ENCODE peak calls at places on chromosomes 16 and 17, in five cellular contexts. J is EL, Z is ACHN, W is AG04450, T is NCI-H345. L is an unnamed sample.
A peak's percentile ranks its signal among the peaks of the same experiment; 100 is the strongest.

GRCh38 chr16:66081967-66082366 is 284.5 kb upstream of the CDH5 start:
- DNase-seq in J (peak; percentile 59), W (peak; percentile 60), Z (no peak), T (no peak), L (peak; percentile 67)

GRCh38 chr16:78444-79145 is 570 bp downstream of the MPG start:
- DNase-seq in Z (peak; percentile 52), J (peak; percentile 32), T (no peak), W (no peak), L (peak; percentile 52)

GRCh38 chr17:49498037-49498615 is 3.0 kb downstream of the NGFR start:
- DNase-seq in T (no peak), J (no peak), W (no peak), Z (peak; percentile 23), L (peak; percentile 25)

GRCh38 chr17:6506679-6507231 is 49.6 kb downstream of the PITPNM3 start:
- DNase-seq in T (no peak), Z (peak; percentile 85), J (peak; percentile 73), W (no peak), L (peak; percentile 41)

GRCh38 chr16:85056211-85056748 is 28.7 kb downstream of the KIAA0513 start:
- DNase-seq in T (no peak), Z (peak; percentile 51), W (no peak), J (peak; percentile 6), L (peak; percentile 35)

GRCh38 chr17:75535119-75535537 is 9.6 kb downstream of the LLGL2 start:
- DNase-seq in T (no peak), J (no peak), W (no peak), Z (no peak), L (no peak)

GRCh38 chr16:84821728-84822676 is 2.2 kb downstream of the CRISPLD2 start:
- DNase-seq in T (no peak), J (no peak), W (no peak), Z (no peak), L (no peak)

GRCh38 chr16:70428178-70428998 is 10.5 kb downstream of the ST3GAL2 start:
- DNase-seq in T (no peak), W (peak; percentile 87), J (peak; percentile 96), Z (peak; percentile 96), L (peak; percentile 95)

GRCh38 chr17:28956112-28956511 is 4.8 kb upstream of the PHF12 start:
- DNase-seq in T (no peak), Z (no peak), J (no peak), W (no peak), L (no peak)

GRCh38 chr17:59618894-59619312 is 792 bp upstream of the CLTC start:
- DNase-seq in J (no peak), T (no peak), W (no peak), Z (peak; percentile 95), L (peak; percentile 97)

GRCh38 chr16:88772871-88773811 is 11.9 kb downstream of the PIEZO1 start:
- DNase-seq in J (peak; percentile 96), W (peak; percentile 86), T (no peak), Z (peak; percentile 65), L (peak; percentile 95)

GRCh38 chr17:65556910-65557348 is 4.5 kb downstream of the AXIN2 start:
- DNase-seq in W (no peak), J (no peak), T (no peak), Z (peak; percentile 40), L (no peak)

GRCh38 chr17:58325289-58325726 is 3.3 kb downstream of the TSPOAP1 start:
- DNase-seq in J (no peak), W (no peak), T (no peak), Z (no peak), L (no peak)

GRCh38 chr16:73006021-73006420 is 41.9 kb downstream of the ZFHX3 start:
- DNase-seq in T (no peak), J (no peak), W (no peak), Z (no peak), L (no peak)

GRCh38 chr17:32445976-32446375 is 1.7 kb downstream of the PSMD11 start:
- DNase-seq in W (no peak), J (no peak), Z (peak; percentile 17), T (no peak), L (peak; percentile 64)

GRCh38 chr17:14301761-14302401 is 1.0 kb downstream of the HS3ST3B1 start:
- DNase-seq in J (peak; percentile 60), Z (peak; percentile 69), W (no peak), T (no peak), L (peak; percentile 73)

GRCh38 chr17:27630607-27631408 is at the start of gene LGALS9:
- DNase-seq in W (no peak), J (peak; percentile 59), T (no peak), Z (no peak), L (peak; percentile 32)

GRCh38 chr16:12942861-12943260 is 41.5 kb downstream of the SHISA9 start:
- DNase-seq in T (no peak), Z (no peak), W (no peak), J (no peak), L (no peak)

GRCh38 chr16:51665599-51665998 is 514.5 kb upstream of the SALL1 start:
- DNase-seq in W (no peak), J (no peak), Z (no peak), T (no peak), L (no peak)

GRCh38 chr16:3266873-3267537 is 10.6 kb upstream of the MEFV start:
- DNase-seq in J (peak; percentile 59), W (no peak), T (peak; percentile 30), Z (peak; percentile 35), L (peak; percentile 63)

GRCh38 chr17:4043862-4044261 is 79.6 kb upstream of the ATP2A3 start:
- DNase-seq in T (no peak), W (no peak), Z (no peak), J (no peak), L (no peak)

GRCh38 chr16:67241008-67241900 is 6.0 kb downstream of the FHOD1 start:
- DNase-seq in Z (peak; percentile 79), W (peak; percentile 67), J (peak; percentile 97), T (no peak), L (peak; percentile 93)

GRCh38 chr16:69324013-69324531 is 6.3 kb downstream of the PDF start:
- DNase-seq in J (peak; percentile 44), T (no peak), W (no peak), Z (no peak), L (no peak)

GRCh38 chr17:48795444-48796162 is 21.4 kb downstream of the TTLL6 start:
- DNase-seq in T (no peak), W (peak; percentile 26), J (peak; percentile 87), Z (peak; percentile 97), L (peak; percentile 88)

GRCh38 chr17:59811209-59811608 is 81.5 kb downstream of the TUBD1 start:
- DNase-seq in J (no peak), W (no peak), T (no peak), Z (no peak), L (no peak)

GRCh38 chr17:30415491-30415890 is 36.8 kb downstream of the CPD start:
- DNase-seq in T (no peak), Z (no peak), W (no peak), J (peak; percentile 44), L (peak; percentile 47)

GRCh38 chr17:78241277-78242023 is 10.0 kb downstream of the TMEM235 start:
- DNase-seq in T (no peak), J (peak; percentile 50), Z (peak; percentile 62), W (peak; percentile 32), L (peak; percentile 69)

GRCh38 chr17:57672205-57672632 is 72.9 kb downstream of the CCDC182 start:
- DNase-seq in T (no peak), J (no peak), Z (peak; percentile 48), W (no peak), L (no peak)